ENCODE peak calls at places on chromosome 15, in six cellular contexts. H, T, Z, F, X and Y are unnamed samples.

GRCh38 chr15:22960587-22960986 is 19.6 kb downstream of the CYFIP1 start:
- DNase-seq in H (no peak), Z (no peak), X (no peak), F (no peak), T (peak; percentile 9), Y (no peak)

GRCh38 chr15:51046799-51047449 is 47.8 kb downstream of the TNFAIP8L3 start:
- DNase-seq in F (peak; percentile 34), T (no peak), Z (peak; percentile 44), H (peak; percentile 20), X (peak; percentile 29), Y (peak; percentile 21)

GRCh38 chr15:64732156-64732860 is 43.1 kb downstream of the RBPMS2 start:
- DNase-seq in F (peak; percentile 47), X (no peak), T (no peak), Z (no peak), H (no peak), Y (no peak)

GRCh38 chr15:34365073-34365825 is 1.7 kb downstream of the LPCAT4 start:
- DNase-seq in F (no peak), X (no peak), T (no peak), Z (no peak), H (peak; percentile 45), Y (peak; percentile 50)

GRCh38 chr15:77466521-77466920 is 45.8 kb downstream of the HMG20A start:
- DNase-seq in F (no peak), H (no peak), Z (no peak), T (no peak), X (no peak), Y (no peak)

GRCh38 chr15:74992619-74993018 is 2.7 kb upstream of the SCAMP5 start:
- DNase-seq in X (no peak), T (no peak), H (no peak), F (no peak), Z (no peak), Y (no peak)

GRCh38 chr15:52204657-52205056 is 13.5 kb upstream of the GNB5 start:
- DNase-seq in T (no peak), F (no peak), Z (no peak), X (no peak), H (no peak), Y (no peak)

GRCh38 chr15:35624881-35625280 is 78.9 kb upstream of the DPH6 start:
- DNase-seq in F (peak; percentile 43), Z (peak; percentile 15), H (no peak), T (no peak), X (no peak), Y (no peak)

GRCh38 chr15:60155661-60156060 is 151.6 kb downstream of the FOXB1 start:
- DNase-seq in T (no peak), F (no peak), X (peak; percentile 13), H (no peak), Z (no peak), Y (no peak)

GRCh38 chr15:68286256-68286655 is 8.7 kb downstream of the FEM1B start:
- DNase-seq in F (no peak), H (no peak), T (no peak), Z (no peak), X (no peak), Y (no peak)
- H3K4me3 ChIP-seq in F (no peak overlapping the region), H (no peak overlapping the region), T (no peak overlapping the region), Z (no peak overlapping the region), X (no peak overlapping the region), Y (no peak overlapping the region)

GRCh38 chr15:66249623-66250174 is 3.9 kb downstream of the MEGF11 start:
- DNase-seq in H (no peak), X (no peak), T (no peak), Z (no peak), F (no peak), Y (no peak)

GRCh38 chr15:66251065-66251789 is 2.3 kb downstream of the MEGF11 start:
- DNase-seq in T (no peak), H (no peak), Z (no peak), X (no peak), F (no peak), Y (no peak)

GRCh38 chr15:66251790-66252355 is 1.7 kb downstream of the MEGF11 start:
- DNase-seq in X (no peak), T (no peak), Z (no peak), H (no peak), F (no peak), Y (no peak)

GRCh38 chr15:66241886-66242285 is 11.7 kb downstream of the MEGF11 start:
- DNase-seq in Z (no peak), H (no peak), T (no peak), F (no peak), X (no peak), Y (no peak)

DNA sequence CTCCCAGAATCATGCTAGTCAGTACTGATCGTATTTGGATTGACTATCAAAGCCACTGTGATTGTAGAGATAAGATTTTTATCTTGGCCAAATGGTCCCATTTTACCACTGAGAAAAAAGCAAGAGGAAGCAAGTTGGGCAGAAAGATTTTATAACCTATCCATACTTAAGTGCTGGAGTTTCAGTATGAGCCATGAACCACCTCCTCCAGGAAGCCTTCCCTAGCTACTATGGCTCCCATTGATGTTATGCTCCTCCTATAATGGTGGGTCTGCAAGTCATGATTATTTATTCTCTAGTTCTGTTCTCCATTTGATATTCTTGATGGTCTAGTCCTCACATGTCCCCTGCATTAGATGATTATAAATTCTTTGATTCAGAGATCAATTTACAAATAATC is 6.6 kb downstream of the MEGF11 start:
- DNase-seq in X (no peak), F (no peak), H (no peak), T (no peak), Z (no peak), Y (no peak)
- H3K4me1 ChIP-seq in X (no peaks in the 10 kb centered on the region), F (no peaks in the 10 kb centered on the region), H (peaks cover 3% of the 10 kb centered on the region), T (peaks cover 4% of the 10 kb centered on the region), Z (peaks cover 3% of the 10 kb centered on the region), Y (peaks cover 4% of the 10 kb centered on the region)

GRCh38 chr15:55694652-55695150 is 48.3 kb downstream of the PRTG start:
- DNase-seq in F (no peak), Z (no peak), H (no peak), X (peak; percentile 57), T (no peak), Y (no peak)
- H3K4me3 ChIP-seq in F (no peak overlapping the region), Z (no peak overlapping the region), H (no peak overlapping the region), X (no peak overlapping the region), T (no peak overlapping the region), Y (no peak overlapping the region)

GRCh38 chr15:48395532-48396011 is 64.3 kb downstream of the DUT start:
- DNase-seq in T (no peak), X (peak; percentile 10), F (no peak), H (peak; percentile 70), Z (peak; percentile 24), Y (peak; percentile 81)

GRCh38 chr15:48394172-48394571 is 62.9 kb downstream of the DUT start:
- DNase-seq in X (no peak), Z (no peak), H (peak; percentile 36), F (no peak), T (no peak), Y (peak; percentile 29)

GRCh38 chr15:48391950-48392349 is 60.7 kb downstream of the DUT start:
- DNase-seq in Z (no peak), T (no peak), X (no peak), H (no peak), F (no peak), Y (no peak)

GRCh38 chr15:48392356-48392755 is 61.1 kb downstream of the DUT start:
- DNase-seq in H (peak; percentile 20), Z (peak; percentile 32), T (no peak), F (peak; percentile 62), X (no peak), Y (peak; percentile 36)

DNA sequence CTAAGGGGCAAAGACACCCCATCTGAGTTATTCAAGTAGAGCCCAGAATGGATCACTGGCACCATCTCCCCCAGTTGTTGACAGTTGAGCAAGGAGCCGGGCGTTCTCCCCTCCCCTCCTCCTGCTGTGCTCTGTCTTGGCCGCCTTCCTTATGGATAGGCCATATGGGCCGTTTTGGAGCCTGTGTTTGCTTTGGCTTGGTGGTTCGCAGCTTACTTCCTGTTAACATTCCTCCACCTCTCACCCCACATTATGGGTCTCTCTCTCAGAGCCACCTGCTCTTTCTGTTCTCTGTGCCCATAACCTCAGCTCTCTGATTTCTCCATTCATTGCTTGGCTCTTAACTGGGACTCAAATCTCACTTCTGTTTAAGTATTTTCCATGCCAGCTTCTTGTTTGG is 62.4 kb downstream of the DUT start:
- DNase-seq in H (no peak), F (no peak), Z (no peak), T (no peak), X (no peak), Y (peak; percentile 39)
- H3K4me1 ChIP-seq in H (peaks cover 48% of the 10 kb centered on the region), F (peaks cover 10% of the 10 kb centered on the region), Z (no peaks in the 10 kb centered on the region), T (no peaks in the 10 kb centered on the region), X (peaks cover 12% of the 10 kb centered on the region), Y (peaks cover 37% of the 10 kb centered on the region)

GRCh38 chr15:58748040-58748786 is 1.3 kb downstream of the ADAM10 start:
- DNase-seq in X (no peak), F (no peak), H (no peak), Z (no peak), T (peak; percentile 46), Y (no peak)

GRCh38 chr15:58748787-58749531 is 548 bp downstream of the ADAM10 start:
- DNase-seq in T (peak; percentile 60), H (peak; percentile 64), X (peak; percentile 12), Z (peak; percentile 58), F (peak; percentile 58), Y (peak; percentile 61)

GRCh38 chr15:58749532-58750337 is at the start of gene ADAM10:
- DNase-seq in F (peak; percentile 99), H (peak; percentile 100), X (peak; percentile 98), T (peak; percentile 97), Z (peak; percentile 99), Y (peak; percentile 99)

GRCh38 chr15:58743161-58743502 is 6.4 kb downstream of the ADAM10 start:
- DNase-seq in T (no peak), F (no peak), Z (no peak), H (no peak), X (no peak), Y (no peak)

DNA sequence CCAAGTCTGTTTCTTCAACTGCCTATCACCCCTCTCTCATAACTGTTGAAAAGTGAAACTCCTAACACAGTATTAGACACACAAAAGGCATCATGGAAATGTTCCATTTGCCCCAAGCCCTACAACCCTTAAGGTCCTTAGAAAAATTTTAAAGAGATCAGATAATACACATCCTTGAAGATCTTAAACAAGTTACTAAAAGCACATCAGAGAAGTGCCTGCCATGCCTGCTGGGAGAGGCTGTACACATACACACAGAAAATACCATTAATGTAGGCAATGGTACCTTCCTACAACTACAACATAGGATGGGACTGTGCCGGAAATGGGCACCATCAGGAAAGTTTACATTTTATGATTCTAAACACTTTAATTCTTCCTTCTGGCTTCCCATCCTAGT is 3.3 kb downstream of the ADAM10 start:
- DNase-seq in Z (no peak), H (no peak), X (no peak), F (no peak), T (no peak), Y (no peak)
- H3K4me3 ChIP-seq in Z (no peak overlapping the region), H (no peak overlapping the region), X (peak overlapping the region; percentile 16), F (no peak overlapping the region), T (no peak overlapping the region), Y (peak overlapping the region; percentile 89)